ENCODE peak calls at places on chromosomes 4 and X, in four cellular contexts. U is dorsolateral prefrontal cortex, W is AG10803, M is esophagus squamous epithelium. H is an unnamed sample.

GRCh38 chr4:140152760-140153418 is 1.1 kb downstream of the MAML3 start:
- DNase-seq in U (peak), W (peak), M (no peak), H (peak)

GRCh38 chr4:7857993-7858392 is 81.7 kb downstream of the AFAP1 start:
- DNase-seq in U (no peak), W (no peak), M (no peak), H (no peak)

GRCh38 chr4:7021930-7022658 is 21.1 kb upstream of the TADA2B start:
- DNase-seq in U (no peak), W (peak), M (no peak), H (no peak)

GRCh38 chrX:85243761-85244410 is at the start of the genes SATL1 and ZNF711:
- DNase-seq in U (peak), W (peak), M (no peak), H (peak)

GRCh38 chr4:41334182-41334581 is 77.5 kb downstream of the UCHL1 start:
- DNase-seq in U (no peak), W (no peak), M (no peak), H (no peak)

GRCh38 chr4:1659104-1659725 is 24.9 kb downstream of the FAM53A start:
- DNase-seq in U (no peak), W (no peak), M (no peak), H (no peak)

GRCh38 chr4:108540536-108540935 is 79.8 kb upstream of the RPL34 start:
- DNase-seq in U (no peak), W (no peak), M (no peak), H (no peak)

GRCh38 chr4:23717528-23718248 is 172.2 kb downstream of the PPARGC1A start:
- DNase-seq in U (no peak), W (peak), M (no peak), H (no peak)

GRCh38 chr4:41745292-41746024 is 3.1 kb downstream of the PHOX2B start:
- DNase-seq in U (no peak), W (no peak), M (no peak), H (no peak)

GRCh38 chr4:106048250-106048931 is 153.1 kb downstream of the NPNT start:
- DNase-seq in U (no peak), W (peak), M (no peak), H (no peak)

GRCh38 chrX:70219938-70220764 is 14.3 kb upstream of the AWAT1 start:
- DNase-seq in U (no peak), W (peak), M (no peak), H (no peak)

GRCh38 chr4:150971901-150972300 is 43.2 kb downstream of the LRBA start:
- DNase-seq in U (no peak), W (no peak), M (no peak), H (no peak)

GRCh38 chr4:98399915-98400314 is 138.7 kb downstream of the RAP1GDS1 start:
- DNase-seq in U (no peak), W (no peak), M (no peak), H (no peak)

GRCh38 chr4:152534541-152535231 is 1.2 kb downstream of the FBXW7 start:
- DNase-seq in U (no peak), W (peak), M (no peak), H (peak)

GRCh38 chr4:115249808-115250207 is 136.4 kb upstream of the NDST4 start:
- DNase-seq in U (no peak), W (no peak), M (no peak), H (no peak)

GRCh38 chr4:80619070-80619674 is 283.6 kb downstream of the CFAP299 start:
- DNase-seq in U (no peak), W (no peak), M (no peak), H (no peak)

GRCh38 chr4:55840956-55841355 is 12.5 kb upstream of the EXOC1 start:
- DNase-seq in U (no peak), W (no peak), M (no peak), H (no peak)

GRCh38 chr4:26083987-26084386 is 170.0 kb downstream of the SMIM20 start:
- DNase-seq in U (no peak), W (peak), M (no peak), H (no peak)

GRCh38 chrX:123408856-123409737 is 225.0 kb downstream of the GRIA3 start:
- DNase-seq in U (no peak), W (peak), M (no peak), H (no peak)

GRCh38 chrX:115939070-115939469 is 231.5 kb upstream of the AGTR2 start:
- DNase-seq in U (no peak), W (no peak), M (no peak), H (no peak)

GRCh38 chrX:104668550-104668949 is 102.6 kb downstream of the IL1RAPL2 start:
- DNase-seq in U (no peak), W (no peak), M (no peak), H (no peak)

GRCh38 chrX:154072192-154072591 is 25.3 kb downstream of the MECP2 start:
- DNase-seq in U (no peak), W (no peak), M (no peak), H (no peak)

GRCh38 chrX:150897371-150898319 is 823 bp downstream of the CD99L2 start:
- DNase-seq in U (peak), W (peak), M (no peak), H (peak)

GRCh38 chr4:159719531-159719930 is 616.7 kb downstream of the RAPGEF2 start:
- DNase-seq in U (no peak), W (no peak), M (no peak), H (no peak)

GRCh38 chr4:77845400-77845799 is 17.2 kb upstream of the MRPL1 start:
- DNase-seq in U (no peak), W (no peak), M (no peak), H (no peak)

GRCh38 chrX:18702362-18703195 is 4.9 kb upstream of the PPEF1 start:
- DNase-seq in U (no peak), W (no peak), M (no peak), H (no peak)

GRCh38 chrX:67893931-67894330 is 350.1 kb downstream of the AR start:
- DNase-seq in U (no peak), W (no peak), M (no peak), H (no peak)

GRCh38 chrX:31656013-31656412 is 584.2 kb upstream of the FTHL17 start:
- DNase-seq in U (no peak), W (peak), M (no peak), H (no peak)

GRCh38 chr4:128524311-128524710 is 236.7 kb upstream of the PGRMC2 start:
- DNase-seq in U (no peak), W (peak), M (no peak), H (peak)

GRCh38 chr4:80073362-80074008 is 456 bp upstream of the ANTXR2 start:
- DNase-seq in U (no peak), W (no peak), M (no peak), H (no peak)

GRCh38 chr4:55637272-55637820 is 1.2 kb upstream of the NMU start:
- DNase-seq in U (no peak), W (no peak), M (no peak), H (no peak)

GRCh38 chr4:128835498-128836222 is 26.2 kb downstream of the JADE1 start:
- DNase-seq in U (no peak), W (no peak), M (no peak), H (peak)

GRCh38 chr4:128728190-128728589 is 81.3 kb upstream of the JADE1 start:
- DNase-seq in U (no peak), W (no peak), M (no peak), H (no peak)

GRCh38 chrX:13897571-13897970 is 80.7 kb upstream of the GPM6B start:
- DNase-seq in U (no peak), W (peak), M (no peak), H (no peak)

GRCh38 chr4:37847311-37847710 is 20.8 kb downstream of the PGM2 start:
- DNase-seq in U (no peak), W (no peak), M (no peak), H (no peak)

GRCh38 chr4:82500106-82500738 is 61.6 kb downstream of the TMEM150C start:
- DNase-seq in U (no peak), W (peak), M (no peak), H (no peak)

GRCh38 chr4:74999714-75000309 is 66.9 kb downstream of the PARM1 start:
- DNase-seq in U (no peak), W (no peak), M (no peak), H (no peak)

GRCh38 chr4:74996996-74997395 is 64.1 kb downstream of the PARM1 start:
- DNase-seq in U (no peak), W (no peak), M (no peak), H (no peak)

GRCh38 chr4:75002381-75002780 is 69.5 kb downstream of the PARM1 start:
- DNase-seq in U (no peak), W (no peak), M (no peak), H (no peak)

GRCh38 chr4:74997942-74998341 is 65.0 kb downstream of the PARM1 start:
- DNase-seq in U (no peak), W (no peak), M (no peak), H (no peak)
- TF ChIP-seq CTCF in U (no peak), W (no peak), M (no peak), H (no peak)

DNA sequence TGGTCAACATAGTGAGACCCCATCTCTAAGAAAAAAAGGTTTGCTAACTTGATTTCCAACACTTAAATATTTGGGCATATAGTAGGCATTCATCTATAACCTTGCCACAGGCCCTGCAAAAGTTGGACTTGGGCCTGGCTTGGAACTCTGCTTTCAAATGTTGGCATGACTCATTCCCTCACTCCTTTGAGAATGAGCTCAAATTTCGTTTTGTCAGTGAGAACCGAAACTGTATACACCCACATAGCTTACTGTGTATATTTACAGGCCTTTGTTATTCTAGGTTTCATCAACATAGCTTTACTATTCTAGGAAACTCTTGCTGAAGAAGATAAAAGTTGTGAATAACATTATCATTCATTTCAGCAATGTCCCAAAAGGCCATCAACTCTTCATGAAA is 88.7 kb upstream of the ELOVL6 start:
- DNase-seq in U (no peak), W (peak), M (no peak), H (no peak)
- TF ChIP-seq CTCF in U (no peak), W (no peak), M (no peak), H (no peak)

DNA sequence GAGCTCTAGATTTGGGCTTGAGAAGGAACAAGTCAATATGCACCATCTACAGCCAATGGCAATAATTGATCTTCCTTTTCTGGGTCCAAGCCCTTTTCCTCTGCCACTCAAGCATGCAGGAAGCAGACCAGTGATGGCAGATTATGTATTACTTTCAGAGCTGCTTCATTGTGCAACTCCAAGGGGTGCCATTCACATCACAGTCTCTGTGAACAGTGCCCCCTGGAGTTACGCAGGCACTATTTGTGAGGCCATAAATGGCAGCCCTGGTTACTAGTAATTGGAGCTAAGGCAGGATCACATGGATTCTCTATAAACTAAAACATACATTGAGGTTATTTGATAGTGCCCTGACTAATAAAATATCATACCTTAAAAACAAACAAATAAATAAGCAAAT is 313.4 kb upstream of the SLC7A11 start:
- DNase-seq in U (no peak), W (no peak), M (no peak), H (no peak)
- TF ChIP-seq CTCF in U (no peak), W (peak), M (no peak), H (no peak)

DNA sequence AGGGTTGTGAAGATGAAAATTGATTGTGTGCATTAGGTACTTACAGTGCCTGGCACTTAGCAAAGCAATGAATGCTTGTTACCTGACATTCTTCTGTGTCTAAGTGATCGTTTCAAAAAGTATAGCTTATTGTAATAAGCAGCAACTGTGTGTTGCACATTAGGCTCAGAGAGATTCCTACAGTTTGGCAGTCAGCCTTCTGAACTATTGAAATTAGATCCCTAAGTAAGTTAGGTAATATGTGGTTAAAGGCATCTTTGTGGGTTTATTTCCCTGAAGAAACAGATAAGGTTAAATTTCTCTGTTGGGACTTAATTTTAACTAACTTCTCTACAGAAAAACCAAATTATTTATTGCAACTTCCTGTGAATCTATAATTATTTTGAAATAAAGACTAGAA is 93.4 kb downstream of the REPS2 start:
- DNase-seq in U (no peak), W (peak), M (no peak), H (no peak)
- TF ChIP-seq CTCF in U (no peak), W (no peak), M (no peak), H (no peak)

GRCh38 chr4:17939061-17939460 is 82.5 kb downstream of the LCORL start:
- DNase-seq in U (no peak), W (no peak), M (no peak), H (no peak)

GRCh38 chr4:17932041-17932440 is 89.5 kb downstream of the LCORL start:
- DNase-seq in U (no peak), W (peak), M (no peak), H (no peak)

GRCh38 chr4:17934286-17934685 is 87.3 kb downstream of the LCORL start:
- DNase-seq in U (no peak), W (no peak), M (no peak), H (no peak)
- TF ChIP-seq CTCF in U (peak), W (peak), M (no peak), H (no peak)

GRCh38 chrX:43328358-43328946 is 327.6 kb upstream of the MAOA start:
- DNase-seq in U (no peak), W (no peak), M (no peak), H (no peak)

GRCh38 chrX:43333543-43333942 is 322.6 kb upstream of the MAOA start:
- DNase-seq in U (no peak), W (no peak), M (no peak), H (no peak)
- TF ChIP-seq CTCF in U (no peak), W (no peak), M (no peak), H (no peak)

DNA sequence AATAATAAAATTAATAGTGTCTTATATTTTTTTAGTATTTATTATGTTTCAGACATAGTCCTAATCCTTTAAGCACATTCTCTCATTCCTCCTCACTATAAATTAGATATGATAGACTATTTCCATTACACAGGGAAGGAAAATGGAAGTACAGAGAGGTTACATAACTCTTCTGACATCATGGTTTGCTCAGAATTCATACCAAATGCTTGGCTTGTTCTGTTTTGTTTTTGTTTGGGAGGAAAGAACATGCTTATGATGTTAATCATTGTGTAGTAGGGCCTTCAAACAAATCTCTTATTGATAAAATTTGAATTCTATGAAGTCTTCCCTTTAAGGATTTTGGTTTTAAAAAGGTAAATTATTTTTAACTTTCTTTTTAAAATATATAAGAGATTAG is 59.5 kb downstream of the RXFP1 start:
- DNase-seq in U (no peak), W (peak), M (no peak), H (no peak)
- TF ChIP-seq CTCF in U (no peak), W (no peak), M (no peak), H (no peak)

GRCh38 chr4:4271912-4272311 is 18.0 kb downstream of the LYAR start:
- DNase-seq in U (no peak), W (peak), M (no peak), H (no peak)
- TF ChIP-seq CTCF in U (no peak), W (no peak), M (no peak), H (no peak)

GRCh38 chr4:167614866-167615265 is 380.6 kb upstream of the SPOCK3 start:
- DNase-seq in U (no peak), W (no peak), M (no peak), H (no peak)
- TF ChIP-seq CTCF in U (no peak), W (no peak), M (no peak), H (no peak)

DNA sequence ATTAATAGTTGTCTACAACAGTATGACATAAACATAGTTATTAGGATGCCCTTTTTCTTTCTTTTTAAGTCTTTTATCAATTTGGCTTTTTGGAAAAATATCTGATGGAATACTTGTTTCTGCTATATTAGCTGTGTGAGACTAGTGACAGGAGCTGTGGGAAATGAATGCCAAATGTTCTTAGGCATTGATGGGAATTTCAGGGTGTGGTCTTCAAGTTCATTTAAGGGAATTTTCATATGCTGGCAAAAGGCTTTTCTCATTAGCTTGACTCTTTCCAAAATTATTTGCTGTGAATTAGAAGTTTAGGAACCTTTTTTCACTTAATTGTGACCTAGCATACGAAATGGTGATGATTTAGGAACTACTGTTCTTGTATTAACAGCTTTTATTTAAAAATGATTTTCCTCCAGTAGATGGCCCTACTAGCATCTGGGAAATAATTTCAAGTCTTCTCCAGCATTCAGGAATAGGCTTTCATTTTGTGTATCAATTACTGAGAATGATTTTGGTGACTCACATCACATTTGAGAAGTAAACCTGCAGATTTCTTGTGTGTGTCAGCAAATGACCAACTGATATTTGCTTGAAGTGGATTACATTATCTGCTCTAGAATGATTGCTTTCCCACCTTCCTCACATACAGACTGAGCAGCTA is 70.9 kb downstream of the HTT start:
- DNase-seq in U (no peak), W (peak), M (no peak), H (no peak)
- TF ChIP-seq CTCF in U (peak), W (peak), M (no peak), H (no peak)

H was measured in lower leg skin.